ENCODE peak calls at places on chromosomes 6 and 20, in six cellular contexts. M is fibroblast of the aortic adventitia, W is cardiac muscle cell, U is neural progenitor cell, V is RWPE1, Y is endothelial cell of umbilical vein. F is an unnamed sample.
A peak's percentile ranks its signal among the peaks of the same experiment; 100 is the strongest.

GRCh38 chr6:168706471-168707177 is 265.6 kb downstream of the SMOC2 start:
- DNase-seq in M (no peak), W (no peak), U (no peak), V (no peak), Y (no peak), F (no peak)

GRCh38 chr20:55354700-55355099 is 650.6 kb downstream of the CBLN4 start:
- DNase-seq in M (no peak), W (peak; percentile 4), U (peak; percentile 21), V (no peak), Y (no peak), F (no peak)

GRCh38 chr6:84442241-84442640 is 214.8 kb upstream of the CEP162 start:
- DNase-seq in M (peak; percentile 79), W (no peak), U (no peak), V (no peak), Y (no peak), F (no peak)

GRCh38 chr6:37550436-37550835 is 50.7 kb upstream of the CCDC167 start:
- DNase-seq in M (peak; percentile 22), W (no peak), U (no peak), V (no peak), Y (no peak), F (no peak)

GRCh38 chr20:22368235-22368634 is 216.1 kb downstream of the FOXA2 start:
- DNase-seq in M (no peak), W (no peak), U (no peak), V (no peak), Y (no peak), F (no peak)

GRCh38 chr6:170045981-170046667 is 244.8 kb downstream of the DLL1 start:
- DNase-seq in M (no peak), W (no peak), U (no peak), V (no peak), Y (no peak), F (no peak)

GRCh38 chr20:1003920-1004697 is 2.0 kb upstream of the RSPO4 start:
- DNase-seq in M (no peak), W (no peak), U (no peak), V (no peak), Y (no peak), F (no peak)

GRCh38 chr6:150622941-150623874 is 23.5 kb downstream of the PLEKHG1 start:
- DNase-seq in M (no peak), W (no peak), U (no peak), V (no peak), Y (no peak), F (no peak)

GRCh38 chr20:39049148-39049547 is 87.0 kb downstream of the DHX35 start:
- DNase-seq in M (no peak), W (no peak), U (no peak), V (no peak), Y (no peak), F (no peak)

GRCh38 chr20:39600156-39600555 is 638.0 kb downstream of the DHX35 start:
- DNase-seq in M (no peak), W (no peak), U (no peak), V (no peak), Y (no peak), F (no peak)

GRCh38 chr6:8707956-8708772 is 272.8 kb upstream of the SLC35B3 start:
- DNase-seq in M (no peak), W (peak; percentile 52), U (peak; percentile 44), V (peak; percentile 10), Y (no peak), F (no peak)

GRCh38 chr6:156886409-156886808 is 109.2 kb downstream of the ARID1B start:
- DNase-seq in M (no peak), W (no peak), U (no peak), V (no peak), Y (peak; percentile 45), F (no peak)

GRCh38 chr20:63697357-63697867 is 960 bp downstream of the TNFRSF6B start:
- DNase-seq in M (no peak), W (no peak), U (no peak), V (peak; percentile 55), Y (no peak), F (no peak)

GRCh38 chr6:55913213-55914195 is 38.1 kb upstream of the BMP5 start:
- DNase-seq in M (peak; percentile 63), W (peak; percentile 8), U (peak; percentile 5), V (no peak), Y (no peak), F (no peak)

GRCh38 chr6:42766163-42766670 is 15.6 kb upstream of the BICRAL start:
- DNase-seq in M (peak; percentile 64), W (no peak), U (no peak), V (no peak), Y (no peak), F (no peak)

GRCh38 chr6:56954389-56955170 is at the start of gene BEND6:
- DNase-seq in M (peak; percentile 78), W (peak; percentile 62), U (peak; percentile 86), V (peak; percentile 50), Y (peak; percentile 59), F (peak; percentile 30)

DNA sequence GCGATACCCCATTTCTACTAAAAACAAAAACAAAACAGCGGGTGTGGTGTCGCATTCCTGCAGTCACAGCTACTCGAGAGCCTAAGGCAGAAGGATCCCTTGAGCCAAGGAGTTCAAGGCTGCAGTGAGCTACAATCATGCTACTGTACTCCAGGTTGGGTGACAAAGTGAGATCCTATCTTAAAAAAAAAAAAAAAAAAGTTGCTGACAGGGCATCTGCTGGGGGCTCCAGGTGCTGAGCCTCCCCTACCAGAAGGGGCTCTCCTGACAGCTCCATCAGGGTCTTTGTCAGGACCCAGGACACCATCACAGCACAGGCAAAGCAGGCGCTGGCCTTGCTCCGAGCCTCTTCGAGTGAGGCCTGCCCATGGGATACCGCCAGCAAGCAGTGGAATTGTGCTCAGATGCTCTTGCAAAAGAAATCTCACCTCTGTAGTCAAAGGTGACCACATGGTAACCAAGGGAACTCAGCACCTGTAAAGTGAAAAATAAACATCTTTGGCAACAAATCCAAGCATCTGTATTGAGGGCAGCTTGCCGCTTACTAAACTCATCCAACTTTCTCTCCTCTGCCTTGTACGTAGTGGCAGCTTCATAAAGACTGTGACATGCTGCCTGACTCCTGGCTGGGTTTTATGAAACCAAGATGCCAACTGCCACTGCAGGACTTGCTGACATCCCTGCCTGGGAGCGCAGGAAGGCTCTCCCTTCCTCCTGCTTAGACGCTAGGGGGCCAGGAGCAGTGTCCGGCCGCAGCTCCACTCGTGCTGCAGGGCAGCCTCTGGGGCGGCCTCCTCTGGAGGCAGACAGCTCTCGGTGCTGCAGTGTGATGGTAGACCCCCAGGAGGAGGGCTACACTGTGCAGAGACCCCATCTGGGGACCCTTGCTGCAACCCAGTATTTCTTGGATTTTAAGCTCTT is 66.9 kb downstream of the PYGB start:
- DNase-seq in M (no peak), W (no peak), U (peak; percentile 22), V (no peak), Y (no peak), F (no peak)
- TF ChIP-seq CTCF in M (no peak), W (no peak), U (peak; percentile 17), V (no peak), Y (no peak), F (no peak)

DNA sequence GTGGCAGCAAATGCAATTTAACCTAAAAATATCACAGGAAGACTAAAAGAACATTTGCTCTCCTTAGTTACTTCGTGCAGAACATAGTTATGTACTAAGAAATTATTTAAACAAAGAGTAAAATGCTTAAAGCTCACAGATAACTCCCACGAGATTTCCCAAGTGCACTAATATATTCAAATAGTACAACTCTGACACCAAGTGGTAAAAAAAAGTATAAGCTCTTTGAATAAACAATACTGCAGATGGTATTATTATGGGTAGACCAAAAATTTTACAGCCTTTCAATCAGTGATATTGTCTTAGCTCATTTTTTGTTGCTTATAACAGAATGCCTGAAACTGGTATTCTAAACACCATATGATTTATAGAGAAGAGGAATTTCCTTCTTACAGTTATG is 52.8 kb upstream of the FILIP1 start:
- DNase-seq in M (peak; percentile 60), W (peak; percentile 15), U (peak; percentile 13), V (peak; percentile 22), Y (peak; percentile 38), F (no peak)
- TF ChIP-seq CTCF in M (peak; percentile 23), W (peak; percentile 32), U (peak; percentile 46), V (peak; percentile 43), Y (no peak), F (peak; percentile 43)

DNA sequence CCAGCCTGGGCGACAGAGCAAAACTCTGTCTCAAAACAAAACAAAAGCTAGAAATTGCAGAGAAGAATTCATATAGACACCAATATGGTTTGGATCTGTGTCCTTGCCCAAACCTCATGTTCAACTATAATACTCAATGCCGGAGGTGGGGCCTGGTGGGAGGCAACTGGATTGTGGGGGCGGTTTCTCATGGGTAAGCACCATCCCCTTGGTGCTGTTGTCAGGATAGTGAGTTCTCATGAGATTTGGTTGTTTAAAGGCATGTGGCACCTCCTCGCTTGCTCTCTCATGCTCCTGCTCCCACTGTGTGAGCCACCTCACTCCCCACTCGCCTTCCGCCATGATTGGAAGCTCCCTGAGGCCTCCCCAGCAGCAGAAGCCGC is 15.2 kb downstream of the NINL start:
- DNase-seq in M (no peak), W (no peak), U (no peak), V (no peak), Y (no peak), F (no peak)
- TF ChIP-seq CTCF in M (no peak), W (no peak), U (no peak), V (no peak), Y (no peak), F (no peak)

DNA sequence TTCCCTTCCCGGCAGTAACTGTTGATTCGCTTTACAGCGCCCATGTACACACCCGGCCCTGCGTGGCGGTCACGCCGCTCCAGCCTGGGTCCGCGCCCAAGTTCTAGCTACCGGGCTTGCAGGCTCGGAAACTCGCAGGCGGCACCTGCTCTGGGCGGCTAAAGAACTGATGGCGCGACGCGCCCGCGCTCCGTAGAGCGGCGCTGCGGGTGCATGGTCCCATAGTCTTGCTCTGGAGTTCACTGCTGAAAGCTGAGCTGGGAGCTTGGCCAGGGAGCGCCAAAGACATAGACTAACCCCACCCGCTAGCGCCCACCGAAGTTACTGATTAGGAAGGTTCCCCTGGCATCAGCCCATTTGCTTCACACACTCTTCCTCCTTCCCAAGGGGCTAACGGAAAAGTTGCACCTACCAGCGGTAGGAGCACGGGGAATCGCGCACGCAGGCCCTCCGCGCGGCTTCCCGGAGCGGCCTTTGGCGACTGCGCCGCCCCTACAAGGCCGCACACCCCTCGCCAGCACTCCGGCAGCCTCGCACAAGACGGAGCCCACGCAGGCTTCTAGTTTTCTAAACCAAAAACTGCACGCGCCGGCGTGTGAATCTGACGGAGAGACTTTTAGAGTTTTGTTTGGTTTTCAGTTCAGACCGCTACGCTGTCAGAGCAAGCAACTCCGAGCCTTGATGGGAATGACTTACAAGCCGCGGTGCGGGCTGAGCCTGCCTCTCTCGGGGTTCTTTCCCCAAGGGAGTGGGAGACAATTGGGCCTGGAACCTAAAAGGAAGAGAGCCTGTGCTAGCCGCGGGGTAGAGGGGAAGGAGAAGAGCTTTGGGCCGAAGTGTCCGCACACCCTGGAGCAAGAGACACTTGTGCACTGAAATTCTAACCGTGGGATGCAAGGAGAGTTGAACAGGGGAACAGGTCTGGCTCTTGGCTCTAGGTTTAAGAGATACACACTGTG is 994 bp upstream of the POU3F2 start:
- DNase-seq in M (peak; percentile 32), W (peak; percentile 76), U (peak; percentile 77), V (no peak), Y (peak; percentile 53), F (no peak)
- TF ChIP-seq CTCF in M (no peak), W (no peak), U (peak; percentile 29), V (no peak), Y (no peak), F (no peak)

GRCh38 chr6:48765352-48765961 is 654.5 kb upstream of the PTCHD4 start:
- DNase-seq in M (peak; percentile 89), W (peak; percentile 79), U (peak; percentile 77), V (peak; percentile 33), Y (peak; percentile 74), F (peak; percentile 32)
- TF ChIP-seq CTCF in M (peak; percentile 76), W (peak; percentile 70), U (peak; percentile 76), V (peak; percentile 41), Y (peak; percentile 49), F (peak; percentile 83)

F was measured in neural crest cell.